ENCODE peak calls at places on chromosomes 11 and 22, in five cellular contexts. N is ELF-1, P is iPS-NIHi11, J is G401, H is NCI-H1092. G is an unnamed sample.

GRCh38 chr22:43305806-43306205 is 37.4 kb downstream of the SCUBE1 start:
- DNase-seq in N (no peak), P (no peak), J (no peak), H (peak), G (no peak)

GRCh38 chr22:47595122-47595521 is 832.7 kb downstream of the TBC1D22A start:
- DNase-seq in N (no peak), P (no peak), J (no peak), H (no peak), G (no peak)

GRCh38 chr11:119891392-119891791 is 162.4 kb upstream of the NECTIN1 start:
- DNase-seq in N (no peak), P (no peak), J (no peak), H (no peak), G (no peak)

GRCh38 chr11:61018059-61018458 is 46.6 kb downstream of the CD6 start:
- DNase-seq in N (no peak), P (no peak), J (no peak), H (no peak), G (no peak)

GRCh38 chr11:124841186-124841585 is 24.0 kb upstream of the ROBO3 start:
- DNase-seq in N (no peak), P (no peak), J (no peak), H (no peak), G (no peak)

GRCh38 chr11:94127632-94128031 is 1.0 kb upstream of the PANX1 start:
- DNase-seq in N (no peak), P (no peak), J (no peak), H (no peak), G (no peak)

GRCh38 chr11:117828641-117829368 is 4.3 kb upstream of the FXYD2 start:
- DNase-seq in N (peak), P (no peak), J (no peak), H (no peak), G (no peak)

GRCh38 chr22:38844661-38845367 is 986 bp upstream of the NPTXR start:
- DNase-seq in N (no peak), P (no peak), J (no peak), H (no peak), G (no peak)

GRCh38 chr11:121930004-121930965 is 185.7 kb downstream of the BLID start:
- DNase-seq in N (no peak), P (peak), J (peak), H (peak), G (peak)

GRCh38 chr22:44160416-44160815 is 20.3 kb upstream of the PARVG start:
- DNase-seq in N (no peak), P (no peak), J (no peak), H (no peak), G (no peak)

GRCh38 chr11:60344146-60344545 is 17.1 kb downstream of the MS4A6E start:
- DNase-seq in N (no peak), P (no peak), J (peak), H (no peak), G (no peak)

G was measured in left kidney.